ENCODE peak calls at places on chromosomes 7 and 10, in nine cellular contexts. T is heart left ventricle, H is HCT116, X is erythroblast, K is Peyer's patch, L is lower leg skin, I is stomach, E is esophagus squamous epithelium, Y is uterus. P is an unnamed sample.

GRCh38 chr10:7572435-7572834 is 94.3 kb downstream of the ITIH5 start:
- DNase-seq in T (no peak), H (no peak), X (no peak), K (no peak), L (peak), I (no peak), E (no peak), Y (no peak), P (no peak)

GRCh38 chr7:79009647-79010046 is 443.8 kb downstream of the MAGI2 start:
- DNase-seq in T (no peak), H (no peak), X (no peak), K (no peak), L (no peak), I (no peak), E (no peak), Y (no peak), P (no peak)

GRCh38 chr10:62244785-62245595 is 23.7 kb downstream of the RTKN2 start:
- DNase-seq in T (peak), H (peak), X (peak), K (no peak), L (peak), I (no peak), E (no peak), Y (no peak), P (no peak)

GRCh38 chr7:90403174-90404113 is at the start of gene CLDN12:
- DNase-seq in T (peak), H (peak), X (peak), K (peak), L (peak), I (peak), E (peak), Y (peak), P (peak)

GRCh38 chr7:158450476-158451124 is 137.0 kb downstream of the PTPRN2 start:
- DNase-seq in T (no peak), H (no peak), X (no peak), K (no peak), L (no peak), I (no peak), E (no peak), Y (no peak), P (no peak)

GRCh38 chr7:23093546-23093945 is 12.0 kb upstream of the KLHL7 start:
- DNase-seq in T (no peak), H (no peak), X (no peak), K (no peak), L (no peak), I (no peak), E (no peak), Y (no peak), P (no peak)

GRCh38 chr10:122281751-122282150 is 10.7 kb downstream of the BTBD16 start:
- DNase-seq in T (no peak), H (no peak), X (no peak), K (no peak), L (no peak), I (no peak), E (no peak), Y (no peak), P (no peak)

GRCh38 chr7:105734233-105734632 is 142.2 kb downstream of the ATXN7L1 start:
- DNase-seq in T (no peak), H (no peak), X (peak), K (no peak), L (no peak), I (no peak), E (no peak), Y (peak), P (no peak)

GRCh38 chr7:123024989-123025758 is 29.7 kb upstream of the TAS2R16 start:
- DNase-seq in T (no peak), H (no peak), X (no peak), K (no peak), L (no peak), I (no peak), E (no peak), Y (no peak), P (no peak)

GRCh38 chr10:29078919-29079318 is 210.0 kb upstream of the LYZL1 start:
- DNase-seq in T (no peak), H (no peak), X (no peak), K (no peak), L (no peak), I (no peak), E (no peak), Y (no peak), P (no peak)

GRCh38 chr10:130656582-130657133 is 520.5 kb downstream of the GLRX3 start:
- DNase-seq in T (no peak), H (no peak), X (no peak), K (no peak), L (no peak), I (no peak), E (no peak), Y (no peak), P (no peak)

GRCh38 chr7:23065974-23066373 is 39.6 kb upstream of the KLHL7 start:
- DNase-seq in T (no peak), H (no peak), X (no peak), K (no peak), L (no peak), I (no peak), E (no peak), Y (no peak), P (no peak)

GRCh38 chr7:22696672-22697071 is 30.3 kb upstream of the IL6 start:
- DNase-seq in T (no peak), H (no peak), X (no peak), K (no peak), L (no peak), I (no peak), E (no peak), Y (no peak), P (peak)

GRCh38 chr7:107946451-107946850 is 55.5 kb downstream of the DLD start:
- DNase-seq in T (no peak), H (no peak), X (no peak), K (no peak), L (no peak), I (no peak), E (no peak), Y (no peak), P (no peak)

GRCh38 chr7:155574556-155574955 is 28.2 kb upstream of the CNPY1 start:
- DNase-seq in T (no peak), H (no peak), X (no peak), K (peak), L (no peak), I (no peak), E (no peak), Y (no peak), P (no peak)

GRCh38 chr10:94010116-94010515 is 16.4 kb downstream of the PLCE1 start:
- DNase-seq in T (no peak), H (no peak), X (no peak), K (no peak), L (no peak), I (no peak), E (no peak), Y (no peak), P (no peak)

GRCh38 chr10:108385963-108386362 is 1221.5 kb upstream of the SORCS1 start:
- DNase-seq in T (no peak), H (no peak), X (no peak), K (no peak), L (no peak), I (no peak), E (no peak), Y (no peak), P (no peak)

GRCh38 chr10:24886281-24886680 is 66.1 kb downstream of the PRTFDC1 start:
- DNase-seq in T (no peak), H (no peak), X (no peak), K (no peak), L (no peak), I (peak), E (no peak), Y (no peak), P (no peak)

GRCh38 chr10:130967161-130967560 is 344.4 kb downstream of the TCERG1L start:
- DNase-seq in T (no peak), H (no peak), X (no peak), K (no peak), L (no peak), I (no peak), E (no peak), Y (no peak), P (no peak)

GRCh38 chr10:86065711-86066251 is 300.8 kb downstream of the GRID1 start:
- DNase-seq in T (no peak), H (no peak), X (no peak), K (no peak), L (no peak), I (no peak), E (no peak), Y (no peak), P (no peak)

GRCh38 chr7:55504093-55504859 is 68.0 kb downstream of the VOPP1 start:
- DNase-seq in T (no peak), H (no peak), X (no peak), K (no peak), L (no peak), I (peak), E (no peak), Y (no peak), P (peak)
- TF ChIP-seq POLR2A in T (no peak), H (no peak), X (no peak), K (no peak), L (no peak), I (no peak), E (no peak), Y (no peak), P (no peak)

GRCh38 chr10:78515873-78516153 is 482.1 kb downstream of the RPS24 start:
- DNase-seq in T (no peak), H (no peak), X (no peak), K (no peak), L (no peak), I (no peak), E (no peak), Y (no peak), P (no peak)
- TF ChIP-seq POLR2A in T (no peak), H (no peak), X (no peak), K (no peak), L (no peak), I (no peak), E (no peak), Y (no peak), P (no peak)

GRCh38 chr7:99923200-99923599 is 3.9 kb upstream of the TRIM4 start:
- DNase-seq in T (no peak), H (no peak), X (no peak), K (no peak), L (no peak), I (no peak), E (no peak), Y (no peak), P (no peak)

GRCh38 chr7:99918959-99919813 is at the start of gene TRIM4:
- DNase-seq in T (peak), H (peak), X (peak), K (peak), L (peak), I (peak), E (peak), Y (peak), P (peak)

DNA sequence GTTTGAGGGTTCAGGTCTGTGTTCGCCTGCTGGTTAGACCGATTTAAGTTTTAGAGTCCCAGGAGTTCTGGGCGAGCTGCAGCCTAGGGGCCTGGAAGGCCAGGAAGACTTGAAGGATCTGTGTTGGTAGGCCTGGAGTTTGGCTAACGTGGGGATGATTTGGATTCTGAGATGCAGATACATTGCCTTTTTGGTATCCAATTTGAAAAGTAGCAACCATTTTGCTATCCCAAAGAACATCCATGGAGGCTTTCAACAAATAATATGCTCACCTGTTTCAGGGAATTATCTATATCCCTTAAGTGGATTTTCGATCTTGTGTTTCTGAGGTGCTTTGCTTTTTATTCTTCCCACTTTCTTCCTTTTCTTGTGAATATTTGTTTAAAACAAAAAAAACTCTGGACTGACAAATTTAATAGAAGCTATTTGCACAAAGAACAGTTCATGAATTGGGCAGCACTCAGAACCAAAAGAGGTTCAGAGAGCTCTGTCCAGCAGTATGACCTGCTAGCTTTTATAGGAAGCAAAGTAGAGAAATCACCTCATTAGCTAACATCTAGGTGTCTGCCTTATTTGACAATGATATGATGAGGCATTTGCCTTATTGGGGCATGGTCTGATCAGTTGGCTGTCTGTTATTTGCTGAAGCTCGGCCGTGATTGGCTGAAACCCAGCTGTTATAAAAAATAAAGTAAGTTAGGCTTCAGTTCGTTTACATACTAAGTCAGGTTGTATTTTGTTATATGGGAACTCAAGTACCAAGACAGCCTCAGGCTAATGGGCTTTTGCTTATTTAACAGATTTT is 686 bp upstream of the TRIM4 start:
- DNase-seq in T (no peak), H (no peak), X (peak), K (no peak), L (no peak), I (no peak), E (no peak), Y (no peak), P (no peak)
- TF ChIP-seq POLR2A in T (no peak), H (peak), X (peak), K (no peak), L (no peak), I (no peak), E (no peak), Y (no peak), P (no peak)

GRCh38 chr7:120858299-120858636 is 324 bp upstream of the TSPAN12 start:
- DNase-seq in T (no peak), H (no peak), X (no peak), K (no peak), L (no peak), I (no peak), E (no peak), Y (no peak), P (no peak)

GRCh38 chr7:120860151-120860550 is 2.2 kb upstream of the TSPAN12 start:
- DNase-seq in T (no peak), H (no peak), X (no peak), K (no peak), L (no peak), I (no peak), E (no peak), Y (no peak), P (no peak)

GRCh38 chr7:120856198-120856597 is 1.7 kb downstream of the TSPAN12 start:
- DNase-seq in T (no peak), H (no peak), X (no peak), K (no peak), L (no peak), I (no peak), E (no peak), Y (no peak), P (no peak)

GRCh38 chr7:120856621-120857352 is 1.2 kb downstream of the TSPAN12 start:
- DNase-seq in T (peak), H (peak), X (peak), K (peak), L (no peak), I (no peak), E (no peak), Y (peak), P (no peak)

GRCh38 chr7:120857558-120858298 is at the start of gene TSPAN12:
- DNase-seq in T (peak), H (peak), X (peak), K (peak), L (peak), I (peak), E (no peak), Y (peak), P (peak)
- TF ChIP-seq POLR2A in T (no peak), H (no peak), X (no peak), K (peak), L (no peak), I (no peak), E (no peak), Y (no peak), P (no peak)

GRCh38 chr10:17227367-17228080 is 517 bp upstream of the VIM start:
- DNase-seq in T (no peak), H (no peak), X (peak), K (no peak), L (no peak), I (no peak), E (no peak), Y (no peak), P (no peak)

GRCh38 chr10:17228081-17229015 is at the start of gene VIM:
- DNase-seq in T (peak), H (peak), X (peak), K (peak), L (peak), I (peak), E (peak), Y (peak), P (peak)

GRCh38 chr10:17229967-17230682 is 2.1 kb downstream of the VIM start:
- DNase-seq in T (peak), H (peak), X (peak), K (peak), L (peak), I (peak), E (peak), Y (peak), P (no peak)

GRCh38 chr10:17229717-17229966 is 1.6 kb downstream of the VIM start:
- DNase-seq in T (no peak), H (no peak), X (no peak), K (peak), L (no peak), I (no peak), E (no peak), Y (no peak), P (no peak)

GRCh38 chr10:17229016-17229716 is 1.1 kb downstream of the VIM start:
- DNase-seq in T (peak), H (no peak), X (peak), K (peak), L (peak), I (peak), E (peak), Y (peak), P (peak)
- TF ChIP-seq POLR2A in T (no peak), H (no peak), X (no peak), K (peak), L (peak), I (no peak), E (no peak), Y (peak), P (peak)

GRCh38 chr7:234712-235553 is 42.6 kb downstream of the FAM20C start:
- DNase-seq in T (peak), H (no peak), X (no peak), K (no peak), L (peak), I (peak), E (no peak), Y (peak), P (no peak)

GRCh38 chr7:232571-233455 is 40.4 kb downstream of the FAM20C start:
- DNase-seq in T (no peak), H (no peak), X (no peak), K (no peak), L (no peak), I (no peak), E (no peak), Y (no peak), P (peak)

GRCh38 chr7:234041-234711 is 41.8 kb downstream of the FAM20C start:
- DNase-seq in T (no peak), H (no peak), X (no peak), K (no peak), L (peak), I (peak), E (no peak), Y (peak), P (no peak)

GRCh38 chr7:231858-232246 is 39.5 kb downstream of the FAM20C start:
- DNase-seq in T (no peak), H (no peak), X (no peak), K (no peak), L (no peak), I (no peak), E (no peak), Y (no peak), P (no peak)

GRCh38 chr7:233456-234035 is 41.2 kb downstream of the FAM20C start:
- DNase-seq in T (peak), H (no peak), X (no peak), K (no peak), L (no peak), I (no peak), E (no peak), Y (no peak), P (no peak)
- TF ChIP-seq POLR2A in T (no peak), H (no peak), X (no peak), K (no peak), L (no peak), I (no peak), E (no peak), Y (no peak), P (no peak)

GRCh38 chr7:2233876-2234275 is 1.1 kb upstream of the MAD1L1 start:
- DNase-seq in T (no peak), H (no peak), X (no peak), K (no peak), L (no peak), I (no peak), E (no peak), Y (no peak), P (no peak)

GRCh38 chr7:2230882-2231281 is 1.9 kb downstream of the MAD1L1 start:
- DNase-seq in T (no peak), H (no peak), X (no peak), K (no peak), L (no peak), I (no peak), E (no peak), Y (no peak), P (no peak)

GRCh38 chr7:2231992-2232765 is 566 bp downstream of the MAD1L1 start:
- DNase-seq in T (no peak), H (no peak), X (peak), K (peak), L (no peak), I (no peak), E (no peak), Y (no peak), P (peak)

GRCh38 chr7:2230226-2230625 is 2.5 kb downstream of the MAD1L1 start:
- DNase-seq in T (no peak), H (no peak), X (no peak), K (no peak), L (no peak), I (no peak), E (no peak), Y (no peak), P (no peak)

GRCh38 chr7:2232766-2233520 is at the start of gene MAD1L1:
- DNase-seq in T (peak), H (peak), X (peak), K (peak), L (peak), I (peak), E (peak), Y (peak), P (peak)
- TF ChIP-seq POLR2A in T (no peak), H (peak), X (peak), K (no peak), L (no peak), I (no peak), E (no peak), Y (peak), P (peak)